ENCODE peak calls at places on chromosomes 4 and X, in five cellular contexts. One of them, this sample, is unnamed.

GRCh38 chr4:4455199-4455865 is 68.4 kb downstream of the NSG1 start:
- DNase-seq in GM04504: no peak
- DNase-seq in AG20443: no peak
- DNase-seq in K562: no peak
- DNase-seq in posterior vena cava: no peak
- DNase-seq in this sample: no peak

GRCh38 chrX:107676559-107677378 is 48.5 kb downstream of the PRPS1 start:
- DNase-seq in GM04504: peak; percentile 64
- DNase-seq in AG20443: peak; percentile 69
- DNase-seq in K562: peak; percentile 68
- DNase-seq in posterior vena cava: peak; percentile 97
- DNase-seq in this sample: peak; percentile 73

GRCh38 chr4:8707045-8707781 is 114.6 kb downstream of the CPZ start:
- DNase-seq in GM04504: no peak
- DNase-seq in AG20443: no peak
- DNase-seq in K562: no peak
- DNase-seq in posterior vena cava: peak; percentile 63
- DNase-seq in this sample: no peak

GRCh38 chr4:110088670-110089069 is 109.7 kb downstream of the ELOVL6 start:
- DNase-seq in GM04504: no peak
- DNase-seq in AG20443: no peak
- DNase-seq in K562: no peak
- DNase-seq in posterior vena cava: no peak
- DNase-seq in this sample: no peak

GRCh38 chrX:74449937-74450330 is 28.6 kb downstream of the SLC16A2 start:
- DNase-seq in GM04504: peak; percentile 23
- DNase-seq in AG20443: peak; percentile 34
- DNase-seq in K562: no peak
- DNase-seq in posterior vena cava: no peak
- DNase-seq in this sample: peak; percentile 48

GRCh38 chr4:127143460-127144190 is 489.1 kb upstream of the INTU start:
- DNase-seq in GM04504: no peak
- DNase-seq in AG20443: peak; percentile 50
- DNase-seq in K562: no peak
- DNase-seq in posterior vena cava: no peak
- DNase-seq in this sample: no peak

GRCh38 chr4:13261486-13262257 is 222.5 kb downstream of the RAB28 start:
- DNase-seq in GM04504: no peak
- DNase-seq in AG20443: no peak
- DNase-seq in K562: no peak
- DNase-seq in posterior vena cava: no peak
- DNase-seq in this sample: no peak

GRCh38 chr4:924107-925096 is 7.7 kb downstream of the GAK start:
- DNase-seq in GM04504: no peak
- DNase-seq in AG20443: peak; percentile 47
- DNase-seq in K562: peak; percentile 79
- DNase-seq in posterior vena cava: peak; percentile 72
- DNase-seq in this sample: peak; percentile 13

GRCh38 chrX:40149286-40150175 is 51.8 kb upstream of the BCOR start:
- DNase-seq in GM04504: no peak
- DNase-seq in AG20443: no peak
- DNase-seq in K562: no peak
- DNase-seq in posterior vena cava: no peak
- DNase-seq in this sample: no peak

GRCh38 chrX:63560601-63561218 is 209.6 kb upstream of the SPIN4 start:
- DNase-seq in GM04504: peak; percentile 25
- DNase-seq in AG20443: peak; percentile 72
- DNase-seq in K562: peak; percentile 49
- DNase-seq in posterior vena cava: peak; percentile 80
- DNase-seq in this sample: peak; percentile 65

GRCh38 chr4:81527115-81527514 is 55.4 kb upstream of the RASGEF1B start:
- DNase-seq in GM04504: no peak
- DNase-seq in AG20443: no peak
- DNase-seq in K562: no peak
- DNase-seq in posterior vena cava: no peak
- DNase-seq in this sample: no peak

GRCh38 chr4:139532951-139533350 is 23.1 kb downstream of the SETD7 start:
- DNase-seq in GM04504: no peak
- DNase-seq in AG20443: no peak
- DNase-seq in K562: no peak
- DNase-seq in posterior vena cava: no peak
- DNase-seq in this sample: no peak

GRCh38 chr4:30245140-30245539 is 475.0 kb upstream of the PCDH7 start:
- DNase-seq in GM04504: no peak
- DNase-seq in AG20443: no peak
- DNase-seq in K562: no peak
- DNase-seq in posterior vena cava: no peak
- DNase-seq in this sample: no peak

GRCh38 chrX:84165716-84166115 is 22.3 kb downstream of the RPS6KA6 start:
- DNase-seq in GM04504: no peak
- DNase-seq in AG20443: peak; percentile 5
- DNase-seq in K562: no peak
- DNase-seq in posterior vena cava: no peak
- DNase-seq in this sample: no peak

This sample was measured in MG63.